ENCODE peak calls at places on chromosomes 5 and 9, in five cellular contexts. P is psoas muscle, A is pancreas, W is IMR-90, F is heart left ventricle. J is an unnamed sample.

GRCh38 chr5:128736567-128736966 is 198.5 kb upstream of the FBN2 start:
- DNase-seq in P (no peak), A (no peak), W (peak; percentile 6), F (peak; percentile 24), J (no peak)

GRCh38 chr9:3528466-3528865 is 2.7 kb upstream of the RFX3 start:
- DNase-seq in P (no peak), A (no peak), W (no peak), F (no peak), J (no peak)

GRCh38 chr5:134070648-134070978 is 43.9 kb upstream of the TCF7 start:
- DNase-seq in P (no peak), A (no peak), W (peak; percentile 10), F (no peak), J (no peak)

GRCh38 chr5:148957591-148958202 is 105.2 kb downstream of the SH3TC2 start:
- DNase-seq in P (no peak), A (no peak), W (peak; percentile 43), F (no peak), J (peak; percentile 45)

GRCh38 chr5:113243349-113243664 is 191.5 kb downstream of the TSSK1B start:
- DNase-seq in P (no peak), A (no peak), W (no peak), F (no peak), J (no peak)

GRCh38 chr9:130042931-130043653 is at the start of gene FNBP1:
- DNase-seq in P (peak; percentile 89), A (peak; percentile 89), W (peak; percentile 75), F (peak; percentile 87), J (peak; percentile 78)

GRCh38 chr5:1460054-1460682 is 14.9 kb upstream of the SLC6A3 start:
- DNase-seq in P (peak; percentile 23), A (no peak), W (no peak), F (peak; percentile 12), J (no peak)

GRCh38 chr9:125522328-125522725 is 184.7 kb downstream of the MAPKAP1 start:
- DNase-seq in P (no peak), A (no peak), W (peak; percentile 76), F (no peak), J (no peak)

GRCh38 chr5:137207023-137207760 is 291.9 kb downstream of the SPOCK1 start:
- DNase-seq in P (no peak), A (peak; percentile 64), W (no peak), F (peak; percentile 29), J (no peak)

GRCh38 chr9:13786131-13786530 is 506.6 kb upstream of the MPDZ start:
- DNase-seq in P (peak; percentile 51), A (no peak), W (peak; percentile 30), F (peak; percentile 52), J (no peak)

GRCh38 chr9:134317431-134318414 is 8.5 kb upstream of the RXRA start:
- DNase-seq in P (peak; percentile 42), A (no peak), W (peak; percentile 77), F (peak; percentile 26), J (no peak)
- TF ChIP-seq CTCF in P (no peak), A (no peak), W (peak; percentile 10), F (no peak), J (no peak)

DNA sequence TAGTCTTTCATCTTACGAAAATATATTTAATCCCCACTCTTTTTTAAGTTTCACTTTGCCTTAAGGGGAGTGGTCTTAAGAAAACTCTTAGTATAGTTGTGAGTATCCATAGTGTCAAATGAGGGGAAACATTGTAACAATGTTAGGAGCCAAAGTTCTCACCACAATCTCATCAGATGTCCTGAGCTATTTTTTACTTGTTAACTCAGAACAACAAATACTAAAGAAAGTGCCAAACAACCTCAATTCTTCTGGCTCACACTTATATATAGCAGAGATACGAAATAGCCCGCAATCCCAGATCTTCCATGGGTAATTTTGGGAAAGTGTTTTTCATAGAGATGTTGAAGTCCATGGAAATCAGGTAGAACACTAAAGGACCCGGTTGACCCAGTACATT is 194.0 kb upstream of the DMRT1 start:
- DNase-seq in P (no peak), A (no peak), W (no peak), F (no peak), J (no peak)
- H3K4me1 ChIP-seq in P (peaks cover 35% of the 10 kb centered on the region), A (no peaks in the 10 kb centered on the region), W (peaks cover 2% of the 10 kb centered on the region), F (peaks cover 15% of the 10 kb centered on the region), J (peaks cover 26% of the 10 kb centered on the region)

GRCh38 chr9:89864257-89864656 is 259.4 kb downstream of the GADD45G start:
- DNase-seq in P (no peak), A (no peak), W (no peak), F (no peak), J (no peak)

GRCh38 chr9:89864731-89865130 is 259.9 kb downstream of the GADD45G start:
- DNase-seq in P (no peak), A (no peak), W (no peak), F (no peak), J (no peak)

GRCh38 chr9:89868100-89868499 is 263.3 kb downstream of the GADD45G start:
- DNase-seq in P (no peak), A (no peak), W (no peak), F (no peak), J (no peak)

GRCh38 chr9:89865357-89865756 is 260.5 kb downstream of the GADD45G start:
- DNase-seq in P (no peak), A (no peak), W (no peak), F (no peak), J (no peak)

GRCh38 chr9:89865981-89866380 is 261.2 kb downstream of the GADD45G start:
- DNase-seq in P (no peak), A (no peak), W (no peak), F (no peak), J (no peak)
- H3K27ac ChIP-seq in P (no peak overlapping the region), A (no peak overlapping the region), W (no peak overlapping the region), F (no peak overlapping the region), J (no peak overlapping the region)

DNA sequence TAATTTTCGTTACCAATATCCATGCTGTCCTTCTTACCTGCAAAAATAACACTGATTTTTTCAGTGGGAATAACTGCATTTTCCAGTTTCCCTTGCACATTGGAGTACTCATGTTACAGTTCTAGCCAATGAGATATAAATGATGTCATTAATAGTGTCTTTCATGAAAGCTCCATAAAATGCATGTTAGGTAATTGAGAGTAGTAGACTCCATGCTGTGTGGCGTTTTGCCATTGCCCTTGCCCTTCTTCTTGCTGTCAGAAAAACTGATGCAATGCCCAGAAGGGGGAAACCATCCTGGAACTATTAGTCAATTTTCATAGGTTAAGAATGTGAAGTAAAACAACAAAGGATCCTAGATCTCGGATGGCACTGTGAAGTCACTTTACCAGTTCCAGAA is 1765.3 kb downstream of the EFNA5 start:
- DNase-seq in P (no peak), A (no peak), W (no peak), F (no peak), J (no peak)
- TF ChIP-seq CTCF in P (no peak), A (no peak), W (no peak), F (no peak), J (no peak)

GRCh38 chr5:79242242-79243039 is 6.5 kb downstream of the JMY start:
- DNase-seq in P (no peak), A (no peak), W (no peak), F (no peak), J (no peak)
- H3K4me1 ChIP-seq in P (peaks cover 46% of the 10 kb centered on the region), A (peaks cover 17% of the 10 kb centered on the region), W (peaks cover 3% of the 10 kb centered on the region), F (no peaks in the 10 kb centered on the region), J (peaks cover 21% of the 10 kb centered on the region)

DNA sequence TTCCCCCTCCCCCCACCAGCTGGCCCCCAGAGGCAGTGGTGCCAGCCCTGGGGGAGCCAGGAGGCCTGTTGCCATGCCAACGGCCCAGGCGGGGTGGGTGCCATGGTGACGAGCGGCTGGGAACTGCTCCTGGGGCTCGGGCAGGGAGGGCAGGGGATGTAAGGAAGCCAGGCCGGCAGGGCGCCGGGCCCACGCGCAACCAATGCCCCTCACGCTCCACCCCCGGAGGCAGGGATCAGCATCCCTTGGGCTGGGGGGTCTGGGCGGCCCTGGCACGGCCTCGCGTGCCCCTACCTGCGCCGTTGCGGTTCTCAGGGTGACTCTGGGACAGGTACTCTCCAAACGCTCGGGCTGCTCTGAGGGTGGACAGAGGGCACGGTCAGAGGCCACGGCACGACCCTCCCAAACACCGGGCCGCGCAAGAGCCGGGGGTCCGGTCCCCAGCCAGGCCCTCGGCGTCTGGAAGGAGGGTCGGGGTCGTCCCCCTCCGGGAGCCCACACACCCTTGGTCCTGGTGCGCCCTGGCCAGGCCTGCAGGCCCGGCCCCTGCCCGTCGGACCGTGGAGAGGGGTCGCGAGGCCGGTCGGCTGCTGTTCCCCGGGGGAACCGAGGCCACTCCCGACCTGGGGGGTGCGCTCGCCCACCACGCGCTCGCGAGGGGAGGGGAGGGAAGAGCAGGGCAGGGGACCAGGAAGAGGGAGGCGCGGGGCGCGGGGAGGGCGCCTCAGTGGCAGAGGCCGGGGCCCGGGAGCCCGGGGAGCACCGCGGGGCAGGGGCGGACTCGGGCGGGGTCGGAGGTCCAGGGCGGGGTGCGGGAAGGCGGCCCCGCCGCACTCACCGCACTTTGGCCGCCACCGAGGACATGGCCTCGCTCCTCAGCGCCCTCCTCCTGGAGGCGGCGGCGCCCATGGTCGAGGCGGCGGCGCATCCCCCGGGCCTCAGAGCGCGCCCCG is 664 bp downstream of the NSMF start:
- DNase-seq in P (peak; percentile 63), A (peak; percentile 86), W (no peak), F (no peak), J (no peak)
- H3K27ac ChIP-seq in P (peak overlapping the region; percentile 9), A (peak overlapping the region; percentile 11), W (peak overlapping the region; percentile 73), F (no peak overlapping the region), J (peak overlapping the region; percentile 88)

GRCh38 chr9:82553654-82554366 is 509.1 kb downstream of the RASEF start:
- DNase-seq in P (no peak), A (no peak), W (peak; percentile 5), F (no peak), J (no peak)
- TF ChIP-seq CTCF in P (no peak), A (no peak), W (no peak), F (no peak), J (no peak)

GRCh38 chr5:74536658-74537057 is 103.9 kb downstream of the ENC1 start:
- DNase-seq in P (no peak), A (no peak), W (no peak), F (no peak), J (no peak)
- H3K4me1 ChIP-seq in P (peaks cover 6% of the 10 kb centered on the region), A (peaks cover 11% of the 10 kb centered on the region), W (peaks cover 5% of the 10 kb centered on the region), F (peaks cover 8% of the 10 kb centered on the region), J (peaks cover 52% of the 10 kb centered on the region)